ENCODE peak calls at places on chromosomes 7 and 10, in ten cellular contexts. G, D, R, I, K, U, V, H, W and L are unnamed samples.

GRCh38 chr7:115672024-115672423 is 358.5 kb downstream of the TFEC start:
- DNase-seq in K (peak), H (no peak), U (peak), I (no peak), V (no peak), R (no peak), D (no peak), G (no peak), W (no peak), L (no peak)

GRCh38 chr7:155509025-155509724 is 37.2 kb downstream of the CNPY1 start:
- DNase-seq in D (no peak), V (no peak), R (no peak), G (no peak), H (no peak), K (no peak), U (no peak), I (no peak), W (no peak), L (no peak)

GRCh38 chr10:70885931-70886903 is 2.1 kb downstream of the PCBD1 start:
- DNase-seq in U (no peak), G (no peak), H (no peak), D (no peak), R (no peak), W (no peak), I (no peak), K (no peak), V (no peak), L (no peak)

GRCh38 chr10:33306756-33307519 is 27.5 kb downstream of the NRP1 start:
- DNase-seq in G (no peak), R (no peak), K (peak), H (no peak), W (no peak), D (no peak), I (no peak), V (no peak), U (peak), L (no peak)

GRCh38 chr7:137007001-137007725 is 138.7 kb downstream of the CHRM2 start:
- DNase-seq in R (no peak), U (peak), K (no peak), D (no peak), V (no peak), H (no peak), G (no peak), W (no peak), I (no peak), L (no peak)

GRCh38 chr10:3424102-3424803 is 251.7 kb upstream of the PITRM1 start:
- DNase-seq in H (no peak), D (no peak), I (no peak), U (peak), K (peak), R (no peak), W (no peak), G (no peak), V (no peak), L (no peak)

GRCh38 chr10:78738861-78739260 is 329.9 kb upstream of the ZMIZ1 start:
- DNase-seq in D (no peak), G (no peak), K (no peak), R (no peak), U (no peak), W (no peak), I (no peak), V (no peak), H (no peak), L (no peak)

GRCh38 chr7:36564500-36564899 is 159.8 kb downstream of the AOAH start:
- DNase-seq in G (no peak), W (no peak), D (no peak), H (no peak), K (no peak), I (no peak), R (no peak), U (no peak), V (no peak), L (no peak)

GRCh38 chr10:53325073-53325472 is 552.5 kb upstream of the MBL2 start:
- DNase-seq in U (peak), G (no peak), V (no peak), R (no peak), K (peak), H (no peak), I (no peak), D (no peak), W (no peak), L (no peak)

GRCh38 chr7:43784030-43785001 is 25.8 kb downstream of the BLVRA start:
- DNase-seq in G (peak), I (no peak), K (no peak), V (no peak), W (no peak), R (peak), U (no peak), D (no peak), H (no peak), L (no peak)

GRCh38 chr7:129055861-129056464 is 1.1 kb upstream of the TNPO3 start:
- DNase-seq in G (no peak), R (no peak), U (no peak), K (no peak), V (no peak), W (no peak), H (no peak), D (no peak), I (no peak), L (no peak)

GRCh38 chr10:6383099-6383812 is 180.5 kb downstream of the PFKFB3 start:
- DNase-seq in R (no peak), K (peak), H (no peak), D (no peak), I (no peak), G (no peak), W (no peak), U (peak), V (no peak), L (no peak)

GRCh38 chr7:16804674-16805439 is at the start of gene AGR2:
- DNase-seq in K (no peak), I (peak), D (no peak), H (peak), G (no peak), V (peak), R (no peak), U (no peak), W (no peak), L (no peak)

GRCh38 chr7:120662291-120662690 is 195.7 kb downstream of the TSPAN12 start:
- DNase-seq in G (no peak), R (no peak), I (no peak), W (no peak), K (peak), V (no peak), U (no peak), H (no peak), D (no peak), L (no peak)

GRCh38 chr10:124696446-124697392 is 47.5 kb downstream of the FAM53B start:
- DNase-seq in R (peak), H (no peak), W (no peak), V (no peak), U (no peak), I (peak), D (no peak), K (no peak), G (peak), L (peak)